ENCODE peak calls at places on chromosome 17, in six cellular contexts. J is cardiac muscle cell, X is kidney, E is lung, L is AG04450, W is RWPE2. D is an unnamed sample.

GRCh38 chr17:74332017-74332650 is 6.1 kb downstream of the KIF19 start:
- DNase-seq in J (no peak), X (no peak), E (no peak), L (no peak), W (no peak), D (no peak)

GRCh38 chr17:27944546-27945332 is 51.6 kb upstream of the LYRM9 start:
- DNase-seq in J (no peak), X (no peak), E (no peak), L (no peak), W (no peak), D (no peak)

GRCh38 chr17:52150935-52151334 is 7.6 kb downstream of the CA10 start:
- DNase-seq in J (no peak), X (no peak), E (no peak), L (no peak), W (no peak), D (no peak)

GRCh38 chr17:18954321-18954720 is 2.4 kb downstream of the SLC5A10 start:
- DNase-seq in J (no peak), X (peak; percentile 55), E (no peak), L (no peak), W (no peak), D (no peak)

GRCh38 chr17:19897108-19897854 is 29.5 kb upstream of the ULK2 start:
- DNase-seq in J (no peak), X (no peak), E (peak; percentile 59), L (no peak), W (no peak), D (no peak)

GRCh38 chr17:8016632-8017424 is 14.4 kb downstream of the GUCY2D start:
- DNase-seq in J (peak; percentile 67), X (peak; percentile 55), E (peak; percentile 80), L (no peak), W (no peak), D (peak; percentile 64)

GRCh38 chr17:77842148-77842905 is 116.2 kb upstream of the TNRC6C start:
- DNase-seq in J (no peak), X (no peak), E (no peak), L (no peak), W (peak; percentile 30), D (no peak)

GRCh38 chr17:66986659-66987058 is 22.2 kb downstream of the CACNG4 start:
- DNase-seq in J (no peak), X (no peak), E (no peak), L (no peak), W (no peak), D (no peak)

GRCh38 chr17:39739020-39739884 is 1.5 kb downstream of the GRB7 start:
- DNase-seq in J (peak; percentile 36), X (peak; percentile 94), E (peak; percentile 80), L (no peak), W (peak; percentile 87), D (no peak)

GRCh38 chr17:78999947-79000395 is 9.6 kb downstream of the CANT1 start:
- DNase-seq in J (no peak), X (peak; percentile 17), E (no peak), L (no peak), W (no peak), D (no peak)

GRCh38 chr17:74521701-74522201 is 9.5 kb downstream of the CD300LB start:
- DNase-seq in J (no peak), X (no peak), E (peak; percentile 30), L (no peak), W (no peak), D (peak; percentile 57)

GRCh38 chr17:51191895-51192294 is 25.7 kb downstream of the NME2 start:
- DNase-seq in J (no peak), X (no peak), E (no peak), L (no peak), W (no peak), D (no peak)

GRCh38 chr17:43671755-43672502 is 10.2 kb upstream of the MEOX1 start:
- DNase-seq in J (no peak), X (no peak), E (no peak), L (no peak), W (no peak), D (no peak)

GRCh38 chr17:75633484-75634375 is 496 bp downstream of the SMIM5 start:
- DNase-seq in J (peak; percentile 96), X (peak; percentile 96), E (peak; percentile 90), L (peak; percentile 66), W (no peak), D (peak; percentile 95)
- TF ChIP-seq CTCF in J (peak; percentile 73), X (peak; percentile 66), E (no peak), L (peak; percentile 77), W (peak; percentile 59), D (peak; percentile 28)

DNA sequence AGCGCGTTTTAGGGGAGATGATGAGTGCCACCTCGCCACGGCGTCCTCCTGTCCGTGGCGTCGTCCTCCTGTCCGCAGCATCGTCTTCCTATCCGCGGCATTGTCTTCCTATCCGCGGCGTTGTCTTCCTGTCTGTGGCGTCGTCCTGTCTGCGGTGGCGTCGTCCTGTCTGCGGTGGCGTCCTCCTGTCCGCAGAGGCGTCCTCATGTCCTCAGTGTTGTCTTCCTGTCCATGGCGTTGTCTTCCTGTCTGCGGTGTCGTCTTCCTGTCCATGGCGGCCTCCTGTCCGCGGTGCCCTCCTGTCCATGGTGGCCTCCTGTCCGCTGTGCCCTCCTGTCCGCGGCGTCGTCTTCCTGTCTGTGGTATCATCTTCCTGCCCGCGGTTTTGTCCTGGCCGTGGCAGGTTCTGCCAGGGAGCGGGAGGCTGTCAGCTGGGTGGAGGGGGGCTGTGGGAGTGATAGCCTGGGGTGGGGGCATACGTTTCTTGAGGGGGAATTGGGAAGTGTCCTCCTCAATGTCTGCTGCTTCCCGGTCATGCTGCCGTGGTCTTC is 30.9 kb downstream of the TBCD start:
- DNase-seq in J (no peak), X (no peak), E (no peak), L (no peak), W (no peak), D (no peak)
- H3K27ac ChIP-seq in J (no peak overlapping the region), X (peak overlapping the region; percentile 56), E (peak overlapping the region; percentile 9), L (no peak overlapping the region), W (no peak overlapping the region), D (peak overlapping the region; percentile 16)

GRCh38 chr17:62792122-62792800 is 15.9 kb downstream of the MARCHF10 start:
- DNase-seq in J (no peak), X (no peak), E (no peak), L (peak; percentile 91), W (no peak), D (no peak)

GRCh38 chr17:62794666-62794971 is 13.5 kb downstream of the MARCHF10 start:
- DNase-seq in J (no peak), X (no peak), E (no peak), L (no peak), W (no peak), D (no peak)

GRCh38 chr17:62790554-62790953 is 17.6 kb downstream of the MARCHF10 start:
- DNase-seq in J (no peak), X (no peak), E (no peak), L (no peak), W (no peak), D (no peak)

GRCh38 chr17:62793919-62794665 is 14.0 kb downstream of the MARCHF10 start:
- DNase-seq in J (no peak), X (no peak), E (no peak), L (no peak), W (no peak), D (no peak)

GRCh38 chr17:62791235-62792121 is 16.6 kb downstream of the MARCHF10 start:
- DNase-seq in J (peak; percentile 30), X (no peak), E (no peak), L (peak; percentile 85), W (no peak), D (no peak)
- TF ChIP-seq CTCF in J (no peak), X (no peak), E (no peak), L (no peak), W (no peak), D (no peak)

GRCh38 chr17:3801043-3801746 is at the start of gene ITGAE:
- DNase-seq in J (no peak), X (no peak), E (no peak), L (no peak), W (no peak), D (no peak)
- H3K27ac ChIP-seq in J (peak within 1 kb of the TSS; percentile 55), X (no peak within 1 kb of the TSS), E (peak within 1 kb of the TSS; percentile 30), L (peak within 1 kb of the TSS; percentile 99), W (peak within 1 kb of the TSS; percentile 41), D (no peak within 1 kb of the TSS)

GRCh38 chr17:16945141-16945493 is 26.8 kb downstream of the TNFRSF13B start:
- DNase-seq in J (no peak), X (no peak), E (no peak), L (no peak), W (no peak), D (no peak)

GRCh38 chr17:16944334-16945140 is 27.4 kb downstream of the TNFRSF13B start:
- DNase-seq in J (no peak), X (no peak), E (no peak), L (no peak), W (peak; percentile 39), D (peak; percentile 46)

GRCh38 chr17:16943541-16944333 is 28.2 kb downstream of the TNFRSF13B start:
- DNase-seq in J (no peak), X (no peak), E (no peak), L (no peak), W (no peak), D (peak; percentile 28)

GRCh38 chr17:16947470-16947869 is 24.4 kb downstream of the TNFRSF13B start:
- DNase-seq in J (no peak), X (no peak), E (no peak), L (no peak), W (no peak), D (no peak)

DNA sequence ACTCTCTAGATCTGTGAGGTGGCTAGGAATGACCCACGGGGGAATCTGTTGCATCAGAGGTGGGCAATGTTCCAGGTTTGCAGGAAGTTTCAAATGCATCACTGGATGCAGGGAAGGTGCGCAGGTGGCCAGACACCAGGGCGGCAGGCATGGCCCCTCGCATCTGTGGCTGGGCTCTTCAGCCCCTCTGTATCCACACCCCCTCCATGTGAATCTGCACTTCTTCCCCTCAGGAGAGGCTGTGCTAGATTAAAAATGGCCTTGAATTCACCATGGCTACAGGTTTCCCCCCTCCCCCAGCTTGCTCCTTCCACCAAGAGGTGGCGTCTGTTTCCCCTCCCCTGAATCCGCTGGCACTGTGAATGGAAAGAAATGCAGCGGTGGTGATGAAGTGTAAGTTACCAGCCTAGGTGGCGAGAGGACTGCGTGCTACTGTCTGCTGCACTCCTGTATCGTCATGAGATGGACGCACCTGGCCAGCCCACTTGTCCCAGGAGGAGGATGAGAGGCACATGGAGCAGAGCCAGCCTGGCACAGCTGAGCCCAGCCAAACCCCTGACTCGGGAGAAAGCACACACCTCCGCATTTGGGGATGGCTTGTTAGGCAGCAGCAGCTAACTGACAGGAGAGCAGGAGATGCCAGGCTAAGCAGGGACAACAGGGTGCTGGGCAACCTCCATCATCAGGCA is 26.3 kb downstream of the TNFRSF13B start:
- DNase-seq in J (peak; percentile 28), X (peak; percentile 50), E (no peak), L (no peak), W (no peak), D (peak; percentile 54)
- TF ChIP-seq CTCF in J (no peak), X (no peak), E (no peak), L (no peak), W (no peak), D (no peak)

DNA sequence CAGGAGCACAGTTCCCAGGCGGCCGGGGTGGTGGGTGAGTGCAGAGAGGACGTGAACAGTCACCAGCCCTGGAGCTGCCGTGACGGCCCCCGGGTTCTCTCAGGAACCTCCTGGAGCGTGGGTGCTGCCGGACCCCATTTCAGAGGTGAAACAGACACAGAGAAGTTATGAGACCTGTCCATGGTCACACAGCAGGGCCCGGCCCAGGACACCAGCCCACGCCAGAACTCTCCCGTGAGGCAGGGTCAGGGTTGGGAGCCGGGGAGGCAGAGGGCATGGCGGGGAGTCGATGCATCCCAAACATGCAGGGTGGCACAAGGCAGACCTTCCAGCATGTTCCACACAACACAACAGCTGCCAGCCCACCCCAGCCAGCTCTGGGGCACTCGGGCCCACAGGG is 3.8 kb upstream of the PVALEF start:
- DNase-seq in J (no peak), X (peak; percentile 77), E (no peak), L (no peak), W (peak; percentile 75), D (no peak)
- H3K27ac ChIP-seq in J (no peak overlapping the region), X (no peak overlapping the region), E (no peak overlapping the region), L (no peak overlapping the region), W (no peak overlapping the region), D (no peak overlapping the region)